ENCODE peak calls at places on chromosomes 5 and 9, in four cellular contexts. A is ovary, V is C1 segment of cervical spinal cord, S is myocyte. T is an unnamed sample.

GRCh38 chr5:78157001-78157400 is 137.5 kb downstream of the AP3B1 start:
- DNase-seq in V (no peak), S (no peak), A (no peak), T (no peak)

GRCh38 chr9:135840539-135840938 is 66.8 kb downstream of the CAMSAP1 start:
- DNase-seq in A (no peak), S (no peak), V (no peak), T (no peak)

GRCh38 chr5:54619732-54620582 is 102.4 kb downstream of the SNX18 start:
- DNase-seq in A (no peak), V (no peak), S (no peak), T (no peak)

GRCh38 chr9:131554865-131555351 is 9.6 kb downstream of the PRRT1B start:
- DNase-seq in A (no peak), V (no peak), S (no peak), T (no peak)

GRCh38 chr9:78786794-78787193 is 489.9 kb downstream of the PSAT1 start:
- DNase-seq in S (no peak), A (no peak), V (no peak), T (no peak)

GRCh38 chr9:37144762-37145161 is 24.4 kb downstream of the ZCCHC7 start:
- DNase-seq in V (no peak), A (no peak), S (peak), T (no peak)

GRCh38 chr5:6714221-6715041 is 1.2 kb downstream of the TENT4A start:
- DNase-seq in A (peak), S (no peak), V (no peak), T (peak)

GRCh38 chr5:134223406-134224251 is 2.2 kb downstream of the PPP2CA start:
- DNase-seq in S (no peak), V (no peak), A (no peak), T (no peak)

GRCh38 chr5:91957671-91958070 is 574.6 kb upstream of the ARRDC3 start:
- DNase-seq in V (no peak), A (no peak), S (no peak), T (no peak)

GRCh38 chr5:119913425-119913824 is 284.1 kb downstream of the FAM170A start:
- DNase-seq in V (no peak), S (no peak), A (no peak), T (no peak)

GRCh38 chr5:44935262-44935661 is 126.5 kb downstream of the MRPS30 start:
- DNase-seq in S (no peak), V (no peak), A (no peak), T (no peak)

GRCh38 chr9:83280790-83281189 is 217.8 kb upstream of the RASEF start:
- DNase-seq in A (no peak), V (no peak), S (no peak), T (no peak)

GRCh38 chr9:31612336-31613030 is 772.0 kb upstream of the ACO1 start:
- DNase-seq in A (no peak), V (no peak), S (no peak), T (no peak)

GRCh38 chr9:33180526-33181184 is 13.5 kb upstream of the B4GALT1 start:
- DNase-seq in A (no peak), V (no peak), S (no peak), T (no peak)

GRCh38 chr9:99012957-99013512 is 69.3 kb downstream of the COL15A1 start:
- DNase-seq in A (no peak), S (no peak), V (no peak), T (no peak)

GRCh38 chr9:110742741-110743371 is 74.3 kb downstream of the MUSK start:
- DNase-seq in A (no peak), V (no peak), S (peak), T (no peak)

GRCh38 chr5:20030125-20030524 is 42.1 kb upstream of the CDH18 start:
- DNase-seq in S (no peak), V (no peak), A (no peak), T (no peak)

T was measured in left ventricle myocardium inferior.